ENCODE peak calls at places on chromosomes 13 and 19, in ten cellular contexts. One of them, this sample, is unnamed.

GRCh38 chr19:42126565-42126964 is 5.7 kb downstream of the POU2F2 start:
- DNase-seq in neural crest cell: no peak
- DNase-seq in activated CD8-positive, alpha-beta T cell treated with anti-CD3 and anti-CD28 coated beads, Interleukin-2, amount 10 ng/mL, durations not matched to agents 7 days and 5 days: no peak
- DNase-seq in fibroblast of lung: no peak
- DNase-seq in AG10803: no peak
- DNase-seq in WTC11: no peak
- DNase-seq in stimulated activated CD8-positive, alpha-beta memory T cell treated with anti-CD3 and anti-CD28 coated beads, Interleukin-2, amount 100 ng/mL, for 48 hours: no peak
- DNase-seq in caudate nucleus: no peak
- DNase-seq in foreskin keratinocyte: no peak
- DNase-seq in activated naive CD4-positive, alpha-beta T cell: no peak
- DNase-seq in this sample: no peak

GRCh38 chr13:110409581-110409992 is 102.5 kb downstream of the COL4A2 start:
- DNase-seq in AG10803: no peak
- DNase-seq in caudate nucleus: no peak
- DNase-seq in stimulated activated CD8-positive, alpha-beta memory T cell treated with anti-CD3 and anti-CD28 coated beads, Interleukin-2, amount 100 ng/mL, for 48 hours: no peak
- DNase-seq in WTC11: no peak
- DNase-seq in activated CD8-positive, alpha-beta T cell treated with anti-CD3 and anti-CD28 coated beads, Interleukin-2, amount 10 ng/mL, durations not matched to agents 7 days and 5 days: no peak
- DNase-seq in activated naive CD4-positive, alpha-beta T cell: no peak
- DNase-seq in fibroblast of lung: peak
- DNase-seq in foreskin keratinocyte: no peak
- DNase-seq in neural crest cell: no peak
- DNase-seq in this sample: peak

GRCh38 chr13:46728777-46729176 is 68.2 kb downstream of the ESD start:
- DNase-seq in activated CD8-positive, alpha-beta T cell treated with anti-CD3 and anti-CD28 coated beads, Interleukin-2, amount 10 ng/mL, durations not matched to agents 7 days and 5 days: peak
- DNase-seq in AG10803: no peak
- DNase-seq in stimulated activated CD8-positive, alpha-beta memory T cell treated with anti-CD3 and anti-CD28 coated beads, Interleukin-2, amount 100 ng/mL, for 48 hours: peak
- DNase-seq in activated naive CD4-positive, alpha-beta T cell: no peak
- DNase-seq in fibroblast of lung: no peak
- DNase-seq in WTC11: no peak
- DNase-seq in caudate nucleus: no peak
- DNase-seq in neural crest cell: no peak
- DNase-seq in foreskin keratinocyte: no peak
- DNase-seq in this sample: no peak

GRCh38 chr13:23505007-23505406 is 65.2 kb upstream of the TNFRSF19 start:
- DNase-seq in foreskin keratinocyte: no peak
- DNase-seq in activated naive CD4-positive, alpha-beta T cell: no peak
- DNase-seq in stimulated activated CD8-positive, alpha-beta memory T cell treated with anti-CD3 and anti-CD28 coated beads, Interleukin-2, amount 100 ng/mL, for 48 hours: no peak
- DNase-seq in activated CD8-positive, alpha-beta T cell treated with anti-CD3 and anti-CD28 coated beads, Interleukin-2, amount 10 ng/mL, durations not matched to agents 7 days and 5 days: no peak
- DNase-seq in AG10803: peak
- DNase-seq in caudate nucleus: no peak
- DNase-seq in WTC11: no peak
- DNase-seq in fibroblast of lung: peak
- DNase-seq in neural crest cell: no peak
- DNase-seq in this sample: no peak

GRCh38 chr19:14048439-14049153 is 13.3 kb downstream of the PALM3 start:
- DNase-seq in stimulated activated CD8-positive, alpha-beta memory T cell treated with anti-CD3 and anti-CD28 coated beads, Interleukin-2, amount 100 ng/mL, for 48 hours: peak
- DNase-seq in AG10803: no peak
- DNase-seq in activated naive CD4-positive, alpha-beta T cell: peak
- DNase-seq in foreskin keratinocyte: no peak
- DNase-seq in activated CD8-positive, alpha-beta T cell treated with anti-CD3 and anti-CD28 coated beads, Interleukin-2, amount 10 ng/mL, durations not matched to agents 7 days and 5 days: peak
- DNase-seq in neural crest cell: peak
- DNase-seq in WTC11: peak
- DNase-seq in caudate nucleus: no peak
- DNase-seq in fibroblast of lung: peak
- DNase-seq in this sample: no peak

GRCh38 chr19:51480590-51480989 is 2.3 kb downstream of the CEACAM18 start:
- DNase-seq in caudate nucleus: no peak
- DNase-seq in stimulated activated CD8-positive, alpha-beta memory T cell treated with anti-CD3 and anti-CD28 coated beads, Interleukin-2, amount 100 ng/mL, for 48 hours: no peak
- DNase-seq in neural crest cell: peak
- DNase-seq in fibroblast of lung: no peak
- DNase-seq in WTC11: peak
- DNase-seq in activated CD8-positive, alpha-beta T cell treated with anti-CD3 and anti-CD28 coated beads, Interleukin-2, amount 10 ng/mL, durations not matched to agents 7 days and 5 days: no peak
- DNase-seq in foreskin keratinocyte: no peak
- DNase-seq in activated naive CD4-positive, alpha-beta T cell: no peak
- DNase-seq in AG10803: no peak
- DNase-seq in this sample: no peak

GRCh38 chr13:102517959-102518358 is 78.8 kb upstream of the TPP2 start:
- DNase-seq in caudate nucleus: no peak
- DNase-seq in AG10803: no peak
- DNase-seq in neural crest cell: no peak
- DNase-seq in activated CD8-positive, alpha-beta T cell treated with anti-CD3 and anti-CD28 coated beads, Interleukin-2, amount 10 ng/mL, durations not matched to agents 7 days and 5 days: no peak
- DNase-seq in stimulated activated CD8-positive, alpha-beta memory T cell treated with anti-CD3 and anti-CD28 coated beads, Interleukin-2, amount 100 ng/mL, for 48 hours: no peak
- DNase-seq in WTC11: no peak
- DNase-seq in foreskin keratinocyte: peak
- DNase-seq in fibroblast of lung: no peak
- DNase-seq in activated naive CD4-positive, alpha-beta T cell: no peak
- DNase-seq in this sample: no peak

GRCh38 chr19:35347171-35347929 is at the start of gene FFAR1:
- DNase-seq in foreskin keratinocyte: no peak
- DNase-seq in activated naive CD4-positive, alpha-beta T cell: no peak
- DNase-seq in stimulated activated CD8-positive, alpha-beta memory T cell treated with anti-CD3 and anti-CD28 coated beads, Interleukin-2, amount 100 ng/mL, for 48 hours: peak
- DNase-seq in AG10803: no peak
- DNase-seq in caudate nucleus: no peak
- DNase-seq in WTC11: no peak
- DNase-seq in activated CD8-positive, alpha-beta T cell treated with anti-CD3 and anti-CD28 coated beads, Interleukin-2, amount 10 ng/mL, durations not matched to agents 7 days and 5 days: peak
- DNase-seq in neural crest cell: no peak
- DNase-seq in fibroblast of lung: no peak
- DNase-seq in this sample: no peak

GRCh38 chr13:79989251-79989661 is 351.7 kb downstream of the SPRY2 start:
- DNase-seq in activated naive CD4-positive, alpha-beta T cell: no peak
- DNase-seq in foreskin keratinocyte: peak
- DNase-seq in neural crest cell: no peak
- DNase-seq in AG10803: peak
- DNase-seq in WTC11: no peak
- DNase-seq in fibroblast of lung: peak
- DNase-seq in stimulated activated CD8-positive, alpha-beta memory T cell treated with anti-CD3 and anti-CD28 coated beads, Interleukin-2, amount 100 ng/mL, for 48 hours: no peak
- DNase-seq in caudate nucleus: no peak
- DNase-seq in activated CD8-positive, alpha-beta T cell treated with anti-CD3 and anti-CD28 coated beads, Interleukin-2, amount 10 ng/mL, durations not matched to agents 7 days and 5 days: no peak
- DNase-seq in this sample: no peak

GRCh38 chr13:35475131-35475959 is 1.1 kb downstream of the MAB21L1 start:
- DNase-seq in foreskin keratinocyte: no peak
- DNase-seq in fibroblast of lung: peak
- DNase-seq in WTC11: peak
- DNase-seq in stimulated activated CD8-positive, alpha-beta memory T cell treated with anti-CD3 and anti-CD28 coated beads, Interleukin-2, amount 100 ng/mL, for 48 hours: no peak
- DNase-seq in neural crest cell: peak
- DNase-seq in caudate nucleus: no peak
- DNase-seq in activated CD8-positive, alpha-beta T cell treated with anti-CD3 and anti-CD28 coated beads, Interleukin-2, amount 10 ng/mL, durations not matched to agents 7 days and 5 days: peak
- DNase-seq in activated naive CD4-positive, alpha-beta T cell: no peak
- DNase-seq in AG10803: peak
- DNase-seq in this sample: no peak

GRCh38 chr13:104522235-104523072 is 1456.2 kb upstream of the SLC10A2 start:
- DNase-seq in WTC11: no peak
- DNase-seq in fibroblast of lung: no peak
- DNase-seq in stimulated activated CD8-positive, alpha-beta memory T cell treated with anti-CD3 and anti-CD28 coated beads, Interleukin-2, amount 100 ng/mL, for 48 hours: no peak
- DNase-seq in AG10803: no peak
- DNase-seq in activated naive CD4-positive, alpha-beta T cell: no peak
- DNase-seq in neural crest cell: no peak
- DNase-seq in caudate nucleus: no peak
- DNase-seq in foreskin keratinocyte: no peak
- DNase-seq in activated CD8-positive, alpha-beta T cell treated with anti-CD3 and anti-CD28 coated beads, Interleukin-2, amount 10 ng/mL, durations not matched to agents 7 days and 5 days: no peak
- DNase-seq in this sample: no peak

GRCh38 chr19:8575467-8575997 is 1.7 kb downstream of the MYO1F start:
- DNase-seq in fibroblast of lung: peak
- DNase-seq in WTC11: no peak
- DNase-seq in foreskin keratinocyte: no peak
- DNase-seq in activated naive CD4-positive, alpha-beta T cell: peak
- DNase-seq in activated CD8-positive, alpha-beta T cell treated with anti-CD3 and anti-CD28 coated beads, Interleukin-2, amount 10 ng/mL, durations not matched to agents 7 days and 5 days: peak
- DNase-seq in caudate nucleus: no peak
- DNase-seq in stimulated activated CD8-positive, alpha-beta memory T cell treated with anti-CD3 and anti-CD28 coated beads, Interleukin-2, amount 100 ng/mL, for 48 hours: no peak
- DNase-seq in AG10803: peak
- DNase-seq in neural crest cell: no peak
- DNase-seq in this sample: no peak

GRCh38 chr13:80727321-80727975 is 386.5 kb upstream of the SPRY2 start:
- DNase-seq in fibroblast of lung: no peak
- DNase-seq in AG10803: no peak
- DNase-seq in stimulated activated CD8-positive, alpha-beta memory T cell treated with anti-CD3 and anti-CD28 coated beads, Interleukin-2, amount 100 ng/mL, for 48 hours: no peak
- DNase-seq in activated naive CD4-positive, alpha-beta T cell: no peak
- DNase-seq in activated CD8-positive, alpha-beta T cell treated with anti-CD3 and anti-CD28 coated beads, Interleukin-2, amount 10 ng/mL, durations not matched to agents 7 days and 5 days: no peak
- DNase-seq in WTC11: no peak
- DNase-seq in neural crest cell: no peak
- DNase-seq in foreskin keratinocyte: no peak
- DNase-seq in caudate nucleus: no peak
- DNase-seq in this sample: no peak

GRCh38 chr13:27026396-27026795 is 145.2 kb downstream of the USP12 start:
- DNase-seq in fibroblast of lung: no peak
- DNase-seq in foreskin keratinocyte: no peak
- DNase-seq in activated CD8-positive, alpha-beta T cell treated with anti-CD3 and anti-CD28 coated beads, Interleukin-2, amount 10 ng/mL, durations not matched to agents 7 days and 5 days: peak
- DNase-seq in caudate nucleus: no peak
- DNase-seq in stimulated activated CD8-positive, alpha-beta memory T cell treated with anti-CD3 and anti-CD28 coated beads, Interleukin-2, amount 100 ng/mL, for 48 hours: no peak
- DNase-seq in neural crest cell: no peak
- DNase-seq in WTC11: no peak
- DNase-seq in AG10803: no peak
- DNase-seq in activated naive CD4-positive, alpha-beta T cell: no peak
- DNase-seq in this sample: no peak

GRCh38 chr13:24670927-24671326 is 9.3 kb upstream of the ATP12A start:
- DNase-seq in AG10803: no peak
- DNase-seq in WTC11: peak
- DNase-seq in stimulated activated CD8-positive, alpha-beta memory T cell treated with anti-CD3 and anti-CD28 coated beads, Interleukin-2, amount 100 ng/mL, for 48 hours: no peak
- DNase-seq in foreskin keratinocyte: no peak
- DNase-seq in caudate nucleus: no peak
- DNase-seq in activated CD8-positive, alpha-beta T cell treated with anti-CD3 and anti-CD28 coated beads, Interleukin-2, amount 10 ng/mL, durations not matched to agents 7 days and 5 days: no peak
- DNase-seq in activated naive CD4-positive, alpha-beta T cell: no peak
- DNase-seq in fibroblast of lung: peak
- DNase-seq in neural crest cell: no peak
- DNase-seq in this sample: no peak

GRCh38 chr19:2528543-2529173 is 52.7 kb downstream of the GADD45B start:
- DNase-seq in stimulated activated CD8-positive, alpha-beta memory T cell treated with anti-CD3 and anti-CD28 coated beads, Interleukin-2, amount 100 ng/mL, for 48 hours: no peak
- DNase-seq in activated CD8-positive, alpha-beta T cell treated with anti-CD3 and anti-CD28 coated beads, Interleukin-2, amount 10 ng/mL, durations not matched to agents 7 days and 5 days: no peak
- DNase-seq in AG10803: no peak
- DNase-seq in fibroblast of lung: no peak
- DNase-seq in caudate nucleus: no peak
- DNase-seq in WTC11: no peak
- DNase-seq in activated naive CD4-positive, alpha-beta T cell: no peak
- DNase-seq in neural crest cell: no peak
- DNase-seq in foreskin keratinocyte: no peak
- DNase-seq in this sample: no peak

GRCh38 chr13:113044431-113045114 is 61.0 kb upstream of the F7 start:
- DNase-seq in AG10803: peak
- DNase-seq in neural crest cell: no peak
- DNase-seq in caudate nucleus: peak
- DNase-seq in activated naive CD4-positive, alpha-beta T cell: no peak
- DNase-seq in fibroblast of lung: no peak
- DNase-seq in activated CD8-positive, alpha-beta T cell treated with anti-CD3 and anti-CD28 coated beads, Interleukin-2, amount 10 ng/mL, durations not matched to agents 7 days and 5 days: no peak
- DNase-seq in stimulated activated CD8-positive, alpha-beta memory T cell treated with anti-CD3 and anti-CD28 coated beads, Interleukin-2, amount 100 ng/mL, for 48 hours: no peak
- DNase-seq in foreskin keratinocyte: no peak
- DNase-seq in WTC11: no peak
- DNase-seq in this sample: no peak

GRCh38 chr19:1661995-1662394 is 9.6 kb upstream of the TCF3 start:
- DNase-seq in WTC11: no peak
- DNase-seq in activated CD8-positive, alpha-beta T cell treated with anti-CD3 and anti-CD28 coated beads, Interleukin-2, amount 10 ng/mL, durations not matched to agents 7 days and 5 days: no peak
- DNase-seq in fibroblast of lung: no peak
- DNase-seq in AG10803: no peak
- DNase-seq in caudate nucleus: no peak
- DNase-seq in neural crest cell: no peak
- DNase-seq in stimulated activated CD8-positive, alpha-beta memory T cell treated with anti-CD3 and anti-CD28 coated beads, Interleukin-2, amount 100 ng/mL, for 48 hours: no peak
- DNase-seq in activated naive CD4-positive, alpha-beta T cell: no peak
- DNase-seq in foreskin keratinocyte: no peak
- DNase-seq in this sample: no peak